ENCODE peak calls at places on chromosomes 6 and 20, in six cellular contexts. V, E, T, S, K and N are unnamed samples.

GRCh38 chr6:46509981-46510510 is 18.8 kb upstream of the RCAN2 start:
- DNase-seq in V (no peak), E (no peak), T (no peak), S (no peak), K (no peak), N (no peak)

GRCh38 chr6:16361861-16362260 is 123.5 kb downstream of the GMPR start:
- DNase-seq in V (no peak), E (no peak), T (no peak), S (no peak), K (no peak), N (no peak)

GRCh38 chr6:154605207-154605877 is 94.9 kb upstream of the CNKSR3 start:
- DNase-seq in V (no peak), E (no peak), T (no peak), S (no peak), K (no peak), N (no peak)

GRCh38 chr20:12171927-12172581 is 254.4 kb downstream of the BTBD3 start:
- DNase-seq in V (no peak), E (peak), T (peak), S (no peak), K (peak), N (no peak)

GRCh38 chr6:29451471-29452193 is 5.2 kb downstream of the OR11A1 start:
- DNase-seq in V (no peak), E (no peak), T (no peak), S (no peak), K (peak), N (no peak)

GRCh38 chr6:142005044-142005443 is 127.7 kb upstream of the GJE1 start:
- DNase-seq in V (no peak), E (no peak), T (no peak), S (no peak), K (no peak), N (no peak)

GRCh38 chr20:24096256-24096655 is 107.7 kb upstream of the GGTLC1 start:
- DNase-seq in V (no peak), E (no peak), T (no peak), S (no peak), K (no peak), N (no peak)

GRCh38 chr20:15482525-15482924 is 1090.7 kb downstream of the KIF16B start:
- DNase-seq in V (no peak), E (no peak), T (no peak), S (no peak), K (no peak), N (no peak)

GRCh38 chr6:108497883-108498282 is 62.8 kb upstream of the FOXO3 start:
- DNase-seq in V (no peak), E (peak), T (no peak), S (peak), K (no peak), N (peak)

GRCh38 chr20:59568509-59569024 is 35.8 kb upstream of the PHACTR3 start:
- DNase-seq in V (peak), E (no peak), T (no peak), S (no peak), K (no peak), N (no peak)

GRCh38 chr6:27414996-27415395 is 26.4 kb downstream of the ZNF391 start:
- DNase-seq in V (no peak), E (no peak), T (no peak), S (peak), K (no peak), N (no peak)

GRCh38 chr20:34337982-34338756 is 24.9 kb upstream of the ITCH start:
- DNase-seq in V (no peak), E (no peak), T (no peak), S (no peak), K (no peak), N (no peak)

GRCh38 chr6:87396595-87397392 is 11.0 kb upstream of the CFAP206 start:
- DNase-seq in V (no peak), E (no peak), T (no peak), S (peak), K (no peak), N (no peak)

GRCh38 chr20:19338960-19339359 is 126.5 kb downstream of the SLC24A3 start:
- DNase-seq in V (no peak), E (no peak), T (no peak), S (no peak), K (no peak), N (no peak)

GRCh38 chr20:48801197-48801596 is 26.6 kb downstream of the PREX1 start:
- DNase-seq in V (no peak), E (no peak), T (no peak), S (no peak), K (no peak), N (no peak)

GRCh38 chr6:129329677-129330076 is 380.3 kb downstream of the ARHGAP18 start:
- DNase-seq in V (no peak), E (no peak), T (no peak), S (no peak), K (no peak), N (no peak)

GRCh38 chr6:33621396-33622388 is 570 bp downstream of the ITPR3 start:
- DNase-seq in V (peak), E (peak), T (peak), S (no peak), K (no peak), N (no peak)

GRCh38 chr20:36644713-36645109 is 1.3 kb downstream of the SLA2 start:
- DNase-seq in V (no peak), E (no peak), T (no peak), S (no peak), K (no peak), N (no peak)

GRCh38 chr6:19669206-19669605 is 168.0 kb upstream of the ID4 start:
- DNase-seq in V (no peak), E (peak), T (no peak), S (no peak), K (no peak), N (no peak)

GRCh38 chr6:42509765-42510164 is 54.1 kb upstream of the UBR2 start:
- DNase-seq in V (no peak), E (no peak), T (no peak), S (no peak), K (no peak), N (no peak)

GRCh38 chr6:161100072-161100471 is 108.5 kb downstream of the MAP3K4 start:
- DNase-seq in V (no peak), E (no peak), T (peak), S (peak), K (no peak), N (no peak)

GRCh38 chr6:723540-723939 is 30.6 kb upstream of the EXOC2 start:
- DNase-seq in V (no peak), E (no peak), T (no peak), S (no peak), K (no peak), N (no peak)

GRCh38 chr20:44911264-44911921 is 1.5 kb downstream of the PABPC1L start:
- DNase-seq in V (peak), E (peak), T (peak), S (no peak), K (no peak), N (no peak)

GRCh38 chr6:118712955-118713354 is 61.6 kb upstream of the CEP85L start:
- DNase-seq in V (no peak), E (no peak), T (no peak), S (peak), K (no peak), N (no peak)

GRCh38 chr6:156767603-156768467 is 9.3 kb upstream of the ARID1B start:
- DNase-seq in V (no peak), E (no peak), T (no peak), S (no peak), K (no peak), N (no peak)

GRCh38 chr6:74606488-74607135 is 599.2 kb downstream of the COL12A1 start:
- DNase-seq in V (no peak), E (peak), T (peak), S (no peak), K (no peak), N (peak)

GRCh38 chr20:62427172-62428007 is at the start of gene RBBP8NL:
- DNase-seq in V (no peak), E (no peak), T (no peak), S (no peak), K (peak), N (no peak)

GRCh38 chr6:119524410-119524809 is 174.8 kb upstream of the MAN1A1 start:
- DNase-seq in V (no peak), E (no peak), T (no peak), S (no peak), K (no peak), N (no peak)